ENCODE peak calls at places on chromosomes 11 and 22, in ten cellular contexts. I is OCI-LY7, T is kidney, V is tibial nerve, W is thoracic aorta, Q is pancreas, A is hepatocyte, Z is PC-3, P is cardiac muscle cell, U is psoas muscle. X is an unnamed sample. For H3K4me1, the result is how much of the 10 kb centered on the place peaks cover.

GRCh38 chr22:41184679-41185078 is 20.4 kb upstream of the L3MBTL2 start:
- DNase-seq in I (no peak), T (no peak), V (no peak), W (no peak), Q (no peak), A (no peak), Z (no peak), P (no peak), U (no peak), X (no peak)

GRCh38 chr11:129115652-129116585 is 76.2 kb downstream of the ARHGAP32 start:
- DNase-seq in I (no peak), T (no peak), V (no peak), W (no peak), Q (no peak), A (peak), Z (peak), P (peak), U (no peak), X (no peak)

GRCh38 chr11:128326791-128327190 is 260.6 kb downstream of the ETS1 start:
- DNase-seq in I (no peak), T (no peak), V (no peak), W (no peak), Q (no peak), A (no peak), Z (no peak), P (no peak), U (no peak), X (no peak)

GRCh38 chr22:36977947-36978660 is 41.1 kb downstream of the TST start:
- DNase-seq in I (peak), T (peak), V (peak), W (peak), Q (peak), A (peak), Z (peak), P (peak), U (peak), X (no peak)

GRCh38 chr11:111417766-111418435 is 38.8 kb upstream of the POU2AF1 start:
- DNase-seq in I (peak), T (no peak), V (peak), W (no peak), Q (peak), A (peak), Z (no peak), P (peak), U (peak), X (no peak)

GRCh38 chr11:112477152-112477928 is 216.7 kb upstream of the PLET1 start:
- DNase-seq in I (no peak), T (no peak), V (no peak), W (no peak), Q (no peak), A (no peak), Z (peak), P (no peak), U (no peak), X (no peak)

GRCh38 chr11:69437876-69438205 is 43.6 kb upstream of the LINC01488 start:
- DNase-seq in I (no peak), T (no peak), V (no peak), W (no peak), Q (no peak), A (no peak), Z (no peak), P (no peak), U (no peak), X (no peak)

GRCh38 chr22:19710769-19711106 is 3.6 kb upstream of the SEPTIN5 start:
- DNase-seq in I (no peak), T (peak), V (no peak), W (no peak), Q (no peak), A (no peak), Z (no peak), P (no peak), U (no peak), X (no peak)

GRCh38 chr22:43057641-43058040 is 31.6 kb downstream of the TTLL1 start:
- DNase-seq in I (no peak), T (no peak), V (no peak), W (no peak), Q (peak), A (no peak), Z (no peak), P (no peak), U (no peak), X (no peak)

GRCh38 chr11:13328276-13328675 is 50.7 kb downstream of the BMAL1 start:
- DNase-seq in I (no peak), T (no peak), V (no peak), W (no peak), Q (no peak), A (no peak), Z (no peak), P (no peak), U (no peak), X (no peak)

GRCh38 chr11:64643258-64643881 is 52.4 kb downstream of the SLC22A12 start:
- DNase-seq in I (no peak), T (no peak), V (no peak), W (no peak), Q (no peak), A (peak), Z (no peak), P (peak), U (no peak), X (no peak)

GRCh38 chr22:32801436-32802290 is at the start of gene TIMP3:
- DNase-seq in I (no peak), T (peak), V (peak), W (peak), Q (peak), A (peak), Z (no peak), P (peak), U (peak), X (no peak)

GRCh38 chr11:114350022-114350421 is 50.3 kb downstream of the C11orf71 start:
- DNase-seq in I (no peak), T (no peak), V (no peak), W (no peak), Q (no peak), A (no peak), Z (peak), P (no peak), U (no peak), X (no peak)

GRCh38 chr22:32698926-32699619 is 102.4 kb upstream of the TIMP3 start:
- DNase-seq in I (no peak), T (peak), V (peak), W (no peak), Q (no peak), A (no peak), Z (no peak), P (peak), U (peak), X (no peak)

GRCh38 chr22:16783930-16784354 is 41.3 kb downstream of the XKR3 start:
- DNase-seq in I (peak), T (no peak), V (no peak), W (no peak), Q (no peak), A (peak), Z (peak), P (no peak), U (no peak), X (no peak)

GRCh38 chr11:783581-784015 is 6.3 kb downstream of the CEND1 start:
- DNase-seq in I (no peak), T (peak), V (peak), W (peak), Q (peak), A (peak), Z (peak), P (peak), U (peak), X (no peak)

GRCh38 chr22:20866716-20867115 is 7.9 kb downstream of the SNAP29 start:
- DNase-seq in I (no peak), T (no peak), V (no peak), W (no peak), Q (no peak), A (no peak), Z (no peak), P (no peak), U (no peak), X (no peak)

GRCh38 chr11:58934945-58935513 is 4.3 kb upstream of the GLYATL1 start:
- DNase-seq in I (no peak), T (no peak), V (no peak), W (no peak), Q (no peak), A (no peak), Z (no peak), P (no peak), U (no peak), X (no peak)

GRCh38 chr22:24021304-24021703 is 10.2 kb downstream of the CABIN1 start:
- DNase-seq in I (no peak), T (no peak), V (no peak), W (no peak), Q (no peak), A (no peak), Z (no peak), P (no peak), U (no peak), X (no peak)

GRCh38 chr22:36136475-36136874 is 24.1 kb downstream of the APOL3 start:
- DNase-seq in I (no peak), T (no peak), V (no peak), W (peak), Q (no peak), A (no peak), Z (peak), P (peak), U (peak), X (no peak)

GRCh38 chr11:101583180-101584128 is at the start of gene TRPC6:
- DNase-seq in I (no peak), T (peak), V (no peak), W (no peak), Q (no peak), A (peak), Z (no peak), P (peak), U (no peak), X (peak)

GRCh38 chr11:34633990-34634725 is 13.3 kb downstream of the EHF start:
- DNase-seq in I (peak), T (no peak), V (peak), W (no peak), Q (peak), A (no peak), Z (peak), P (peak), U (no peak), X (no peak)

GRCh38 chr11:123194308-123195181 is 503 bp downstream of the CLMP start:
- DNase-seq in I (no peak), T (peak), V (no peak), W (no peak), Q (no peak), A (peak), Z (peak), P (peak), U (peak), X (no peak)

GRCh38 chr22:30609260-30610185 is 2.5 kb downstream of the TCN2 start:
- DNase-seq in I (no peak), T (no peak), V (peak), W (no peak), Q (no peak), A (peak), Z (peak), P (peak), U (peak), X (no peak)

GRCh38 chr11:95512177-95512576 is 277.4 kb downstream of the FAM76B start:
- DNase-seq in I (no peak), T (no peak), V (peak), W (peak), Q (peak), A (peak), Z (no peak), P (peak), U (peak), X (peak)

GRCh38 chr11:32297629-32298028 is 137.7 kb downstream of the WT1 start:
- DNase-seq in I (peak), T (no peak), V (no peak), W (no peak), Q (no peak), A (peak), Z (peak), P (peak), U (no peak), X (no peak)

GRCh38 chr11:77886401-77886800 is 65.5 kb downstream of the AAMDC start:
- DNase-seq in I (no peak), T (no peak), V (no peak), W (no peak), Q (no peak), A (no peak), Z (no peak), P (peak), U (no peak), X (no peak)

GRCh38 chr11:40161855-40162410 is 1297.5 kb downstream of the LRRC4C start:
- DNase-seq in I (no peak), T (no peak), V (no peak), W (no peak), Q (no peak), A (no peak), Z (no peak), P (no peak), U (no peak), X (no peak)

GRCh38 chr22:45208993-45209838 is 31.5 kb downstream of the KIAA0930 start:
- DNase-seq in I (no peak), T (peak), V (no peak), W (peak), Q (peak), A (no peak), Z (peak), P (peak), U (no peak), X (peak)

GRCh38 chr11:92894197-92894596 is 75.3 kb upstream of the MTNR1B start:
- DNase-seq in I (no peak), T (no peak), V (no peak), W (no peak), Q (no peak), A (no peak), Z (no peak), P (no peak), U (no peak), X (no peak)

GRCh38 chr22:29780781-29781676 is 13.9 kb downstream of the UQCR10 start:
- DNase-seq in I (no peak), T (no peak), V (no peak), W (no peak), Q (no peak), A (no peak), Z (peak), P (peak), U (no peak), X (no peak)

GRCh38 chr11:61779666-61780525 is 12.5 kb downstream of the TMEM258 start:
- DNase-seq in I (no peak), T (peak), V (no peak), W (no peak), Q (no peak), A (no peak), Z (no peak), P (no peak), U (no peak), X (no peak)

GRCh38 chr11:118691926-118692830 is 12.7 kb upstream of the TREH start:
- DNase-seq in I (no peak), T (no peak), V (no peak), W (no peak), Q (no peak), A (no peak), Z (peak), P (peak), U (no peak), X (peak)
- H3K4me1 ChIP-seq in I (under half), T (under half), V (under half), W (under half), Q (under half), A (under half), Z (under half), P (under half), U (under half), X (under half)

GRCh38 chr11:74877132-74877531 is 71.8 kb downstream of the XRRA1 start:
- DNase-seq in I (peak), T (no peak), V (no peak), W (no peak), Q (no peak), A (no peak), Z (peak), P (peak), U (no peak), X (no peak)
- TF ChIP-seq CTCF in I (peak), T (peak), V (no peak), W (peak), Q (peak), A (peak), Z (peak), P (peak), U (peak), X (peak)

GRCh38 chr11:11363674-11364073 is 10.6 kb upstream of the CSNK2A3 start:
- DNase-seq in I (no peak), T (no peak), V (no peak), W (no peak), Q (no peak), A (no peak), Z (no peak), P (no peak), U (no peak), X (no peak)
- H3K27ac ChIP-seq in I (no peak), T (no peak), V (no peak), W (no peak), Q (no peak), A (no peak), Z (no peak), P (no peak), U (no peak), X (no peak)

DNA sequence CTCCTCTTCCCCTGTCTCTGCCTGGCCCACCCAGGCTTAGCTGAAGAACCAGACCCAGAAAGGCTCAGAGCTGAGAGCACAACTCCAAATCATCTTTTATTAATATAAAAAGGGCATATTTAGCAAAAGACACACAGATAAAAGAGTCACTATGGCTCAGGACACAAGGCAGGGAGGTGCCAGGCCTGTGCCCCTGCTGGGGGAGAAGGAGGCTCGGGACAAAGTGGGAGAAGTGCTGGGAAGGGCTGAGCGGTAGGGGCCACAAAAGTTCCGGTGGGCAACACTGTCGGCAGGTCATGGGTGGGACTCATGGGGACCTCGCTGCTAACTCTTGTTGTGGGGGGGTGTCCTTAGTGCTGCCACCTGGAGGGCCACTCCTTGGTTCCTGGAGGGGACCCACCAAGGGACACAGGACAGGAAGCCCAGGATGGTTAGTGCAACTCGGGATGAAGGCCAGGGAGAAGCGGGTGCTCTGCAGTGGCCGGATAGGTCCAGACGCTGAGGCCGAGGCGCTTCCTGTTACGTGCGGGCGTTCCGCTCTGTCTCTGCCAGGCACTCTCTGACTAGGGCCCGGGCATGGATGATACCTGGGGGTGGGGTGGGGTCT is 1.4 kb upstream of the PITPNM1 start:
- DNase-seq in I (peak), T (peak), V (no peak), W (no peak), Q (peak), A (no peak), Z (no peak), P (no peak), U (no peak), X (no peak)
- H3K4me1 ChIP-seq in I (under half), T (under half), V (under half), W (under half), Q (under half), A (under half), Z (under half), P (under half), U (under half), X (under half)

GRCh38 chr11:80084614-80085013 is 643.8 kb upstream of the TENM4 start:
- DNase-seq in I (no peak), T (no peak), V (no peak), W (no peak), Q (no peak), A (no peak), Z (no peak), P (no peak), U (no peak), X (no peak)
- TF ChIP-seq CTCF in I (no peak), T (no peak), V (no peak), W (no peak), Q (no peak), A (no peak), Z (no peak), P (no peak), U (no peak), X (no peak)